ENCODE peak calls at places on chromosomes 12 and 14, in nine cellular contexts. P is NB4; W is Ammon's horn; M is stimulated activated CD4-positive, alpha-beta T cell treated with anti-CD3 and anti-CD28 coated beads, Interleukin-4, amount 100 ng/mL, for 48 hours; S is mucosa of descending colon; H is AG09309; T is Caki2; G is GM12891; U is bronchial epithelial cell. N is an unnamed sample.

GRCh38 chr14:67680941-67681340 is 6.5 kb upstream of the VTI1B start:
- DNase-seq in H (no peak), U (no peak), M (no peak), P (peak), S (no peak), G (no peak), T (no peak), W (no peak), N (no peak)

GRCh38 chr14:92513966-92514843 is 624 bp downstream of the RIN3 start:
- DNase-seq in S (peak), T (no peak), G (no peak), P (peak), U (no peak), M (no peak), H (no peak), W (no peak), N (no peak)

GRCh38 chr14:50835280-50835679 is 4.3 kb upstream of the NIN start:
- DNase-seq in G (no peak), S (no peak), M (no peak), H (no peak), T (peak), P (peak), U (peak), W (no peak), N (no peak)

GRCh38 chr14:69170848-69171247 is 17.9 kb upstream of the DCAF5 start:
- DNase-seq in M (no peak), G (no peak), P (no peak), H (no peak), W (peak), T (no peak), U (no peak), S (no peak), N (no peak)

GRCh38 chr14:71754422-71755095 is 177.7 kb upstream of the RGS6 start:
- DNase-seq in U (no peak), P (no peak), T (no peak), H (no peak), G (no peak), S (no peak), M (no peak), W (no peak), N (no peak)

GRCh38 chr14:101109981-101110728 is 206.6 kb upstream of the RTL1 start:
- DNase-seq in M (no peak), T (no peak), S (no peak), H (no peak), W (no peak), P (no peak), U (no peak), G (no peak), N (no peak)

GRCh38 chr12:110080410-110080809 is 32.1 kb upstream of the C12orf76 start:
- DNase-seq in S (no peak), H (no peak), M (no peak), T (no peak), U (no peak), P (no peak), G (no peak), W (no peak), N (no peak)

GRCh38 chr12:12466157-12466556 is 96.5 kb downstream of the DUSP16 start:
- DNase-seq in M (no peak), H (no peak), S (no peak), W (no peak), U (no peak), P (peak), G (no peak), T (no peak), N (no peak)

GRCh38 chr12:96219700-96220206 is 25.6 kb downstream of the ELK3 start:
- DNase-seq in H (peak), P (peak), T (peak), S (peak), U (peak), M (no peak), G (no peak), W (no peak), N (no peak)

GRCh38 chr14:105919458-105920150 is 393.2 kb downstream of the TMEM121 start:
- DNase-seq in U (no peak), G (no peak), P (no peak), M (no peak), H (no peak), S (peak), T (no peak), W (no peak), N (no peak)

GRCh38 chr12:57592551-57593165 is 1.7 kb downstream of the PIP4K2C start:
- DNase-seq in U (peak), M (no peak), H (no peak), T (no peak), S (no peak), P (no peak), G (no peak), W (peak), N (no peak)

GRCh38 chr12:47729233-47729632 is 3.9 kb upstream of the ENDOU start:
- DNase-seq in M (no peak), T (no peak), W (no peak), P (no peak), U (no peak), G (no peak), H (no peak), S (no peak), N (no peak)

GRCh38 chr14:90193925-90194324 is 62.4 kb upstream of the PSMC1 start:
- DNase-seq in H (no peak), P (peak), T (no peak), G (no peak), W (no peak), S (no peak), M (peak), U (no peak), N (no peak)

GRCh38 chr12:53868516-53868986 is 70.1 kb upstream of the HOXC13 start:
- DNase-seq in G (no peak), M (no peak), U (no peak), S (no peak), P (no peak), T (peak), W (no peak), H (no peak), N (no peak)

GRCh38 chr12:98998697-98999299 is 353.7 kb downstream of the APAF1 start:
- DNase-seq in P (peak), U (peak), T (peak), S (no peak), H (peak), M (no peak), G (peak), W (peak), N (peak)

GRCh38 chr14:98189521-98189920 is 1082.5 kb downstream of the BCL11B start:
- DNase-seq in W (no peak), G (no peak), S (no peak), U (no peak), H (no peak), T (no peak), P (no peak), M (no peak), N (no peak)

GRCh38 chr12:111368291-111368683 is 608 bp downstream of the PHETA1 start:
- DNase-seq in M (no peak), S (peak), P (no peak), G (no peak), H (no peak), W (no peak), U (no peak), T (no peak), N (no peak)

GRCh38 chr14:68791078-68791983 is 1.5 kb downstream of the ZFP36L1 start:
- DNase-seq in G (no peak), H (no peak), T (peak), U (peak), P (no peak), S (peak), W (no peak), M (no peak), N (no peak)

GRCh38 chr14:67487937-67488893 is at the start of gene TMEM229B:
- DNase-seq in G (peak), H (no peak), U (no peak), M (peak), T (no peak), S (peak), P (peak), W (peak), N (peak)

GRCh38 chr14:94630396-94630795 is 18.2 kb downstream of the SERPINA3 start:
- DNase-seq in G (no peak), P (no peak), S (no peak), U (no peak), M (no peak), T (no peak), H (no peak), W (no peak), N (no peak)

GRCh38 chr12:106710143-106710893 is 64.2 kb upstream of the RIC8B start:
- DNase-seq in U (no peak), G (no peak), M (no peak), S (no peak), P (no peak), T (no peak), W (no peak), H (no peak), N (no peak)

GRCh38 chr12:105590571-105590970 is 260.1 kb downstream of the C12orf75 start:
- DNase-seq in W (no peak), M (no peak), H (no peak), T (no peak), G (no peak), U (peak), S (no peak), P (no peak), N (no peak)

GRCh38 chr12:108117902-108118301 is 11.2 kb upstream of the WSCD2 start:
- DNase-seq in G (no peak), P (no peak), M (no peak), S (no peak), W (no peak), H (no peak), T (no peak), U (no peak), N (no peak)

GRCh38 chr12:47218191-47218654 is 138.5 kb upstream of the AMIGO2 start:
- DNase-seq in W (no peak), H (no peak), P (peak), G (no peak), M (no peak), S (no peak), T (no peak), U (no peak), N (no peak)

GRCh38 chr14:26596722-26597030 is 1.2 kb downstream of the NOVA1 start:
- DNase-seq in G (no peak), M (no peak), U (no peak), S (no peak), P (no peak), T (peak), H (no peak), W (peak), N (no peak)

GRCh38 chr12:80422549-80422948 is 21.5 kb upstream of the PTPRQ start:
- DNase-seq in T (no peak), U (peak), P (no peak), G (no peak), S (no peak), M (no peak), H (peak), W (no peak), N (no peak)

GRCh38 chr12:131061041-131061806 is 107.5 kb downstream of the ADGRD1 start:
- DNase-seq in W (no peak), G (no peak), U (no peak), T (no peak), M (no peak), H (no peak), S (no peak), P (peak), N (no peak)

GRCh38 chr12:32995623-32996022 is 99.0 kb upstream of the PKP2 start:
- DNase-seq in H (no peak), M (no peak), P (no peak), S (no peak), U (peak), G (no peak), W (no peak), T (no peak), N (no peak)

GRCh38 chr14:56181666-56182065 is 63.5 kb downstream of the PELI2 start:
- DNase-seq in P (no peak), W (no peak), H (no peak), S (no peak), G (no peak), T (no peak), U (peak), M (no peak), N (no peak)

GRCh38 chr12:93089805-93090569 is 160.9 kb upstream of the EEA1 start:
- DNase-seq in U (peak), H (peak), S (no peak), T (peak), W (no peak), P (peak), G (no peak), M (no peak), N (no peak)

GRCh38 chr12:69067713-69068112 is 134.7 kb upstream of the CPM start:
- DNase-seq in T (no peak), G (no peak), H (no peak), U (no peak), S (no peak), W (no peak), P (no peak), M (no peak), N (no peak)

GRCh38 chr12:15322164-15323054 is at the start of gene PTPRO:
- DNase-seq in W (peak), S (no peak), P (no peak), M (no peak), U (no peak), T (peak), H (no peak), G (peak), N (no peak)

GRCh38 chr14:75303415-75303814 is 24.8 kb downstream of the FOS start:
- DNase-seq in P (peak), U (peak), W (peak), G (peak), H (no peak), T (peak), M (peak), S (no peak), N (peak)

GRCh38 chr14:33352821-33353220 is 414.1 kb downstream of the NPAS3 start:
- DNase-seq in W (no peak), M (no peak), H (no peak), P (no peak), S (no peak), G (no peak), U (no peak), T (no peak), N (no peak)

GRCh38 chr14:105908481-105908911 is 382.1 kb downstream of the TMEM121 start:
- DNase-seq in W (no peak), G (no peak), S (no peak), P (peak), T (no peak), H (no peak), U (no peak), M (no peak), N (no peak)

GRCh38 chr14:100762089-100762515 is 35.4 kb downstream of the DLK1 start:
- DNase-seq in U (peak), G (no peak), M (no peak), T (no peak), S (no peak), W (no peak), H (peak), P (peak), N (no peak)

GRCh38 chr14:34364201-34364600 is 97.8 kb downstream of the SPTSSA start:
- DNase-seq in W (no peak), S (no peak), U (peak), G (no peak), H (no peak), P (no peak), M (no peak), T (no peak), N (no peak)

GRCh38 chr12:65501093-65501621 is 222.7 kb downstream of the MSRB3 start:
- DNase-seq in T (no peak), S (no peak), H (no peak), P (no peak), U (no peak), G (no peak), W (peak), M (no peak), N (no peak)

GRCh38 chr14:98974113-98974512 is 297.9 kb downstream of the BCL11B start:
- DNase-seq in G (no peak), U (no peak), M (no peak), S (no peak), T (no peak), W (no peak), P (no peak), H (no peak), N (no peak)

N was measured in GM19239.